ENCODE peak calls at places on chromosomes 2 and 18, in eight cellular contexts. W is endodermal cell, T is A549, S is esophagus squamous epithelium, P is prostate gland, Z is heart left ventricle, R is adrenal gland, O is GM23338. B is an unnamed sample.

GRCh38 chr18:60331890-60332289 is 40.7 kb downstream of the MC4R start:
- DNase-seq in W (no peak), T (no peak), S (no peak), P (no peak), Z (peak), R (peak), O (no peak), B (no peak)

GRCh38 chr2:3543023-3543683 is 15.0 kb downstream of the RNASEH1 start:
- DNase-seq in W (no peak), T (no peak), S (no peak), P (no peak), Z (no peak), R (no peak), O (no peak), B (no peak)

GRCh38 chr18:11096839-11097750 is 52.3 kb downstream of the PIEZO2 start:
- DNase-seq in W (no peak), T (no peak), S (no peak), P (no peak), Z (no peak), R (no peak), O (no peak), B (no peak)

GRCh38 chr2:69805887-69806286 is 23.6 kb upstream of the GMCL1 start:
- DNase-seq in W (no peak), T (no peak), S (no peak), P (no peak), Z (no peak), R (no peak), O (no peak), B (no peak)

GRCh38 chr2:17000083-17000482 is 334.4 kb upstream of the CYRIA start:
- DNase-seq in W (no peak), T (no peak), S (no peak), P (no peak), Z (no peak), R (no peak), O (no peak), B (no peak)

GRCh38 chr2:218010116-218010837 is 7.5 kb upstream of the TNS1 start:
- DNase-seq in W (peak), T (peak), S (no peak), P (peak), Z (peak), R (no peak), O (peak), B (no peak)

GRCh38 chr2:237471457-237472186 is 15.4 kb upstream of the MLPH start:
- DNase-seq in W (peak), T (peak), S (no peak), P (peak), Z (no peak), R (no peak), O (peak), B (no peak)

GRCh38 chr2:121504316-121504715 is 26.4 kb upstream of the RNU4ATAC start:
- DNase-seq in W (no peak), T (no peak), S (no peak), P (no peak), Z (no peak), R (no peak), O (no peak), B (no peak)

GRCh38 chr2:191049728-191050639 is 36.0 kb upstream of the STAT1 start:
- DNase-seq in W (no peak), T (no peak), S (no peak), P (no peak), Z (no peak), R (no peak), O (no peak), B (no peak)

GRCh38 chr18:76658627-76659026 is 163.6 kb upstream of the ZNF516 start:
- DNase-seq in W (peak), T (peak), S (no peak), P (no peak), Z (no peak), R (no peak), O (peak), B (no peak)

GRCh38 chr2:232073699-232074098 is 112.2 kb downstream of the DIS3L2 start:
- DNase-seq in W (no peak), T (no peak), S (no peak), P (no peak), Z (no peak), R (no peak), O (no peak), B (no peak)

GRCh38 chr18:12883003-12883683 is 894 bp downstream of the PTPN2 start:
- DNase-seq in W (no peak), T (no peak), S (no peak), P (no peak), Z (no peak), R (no peak), O (peak), B (no peak)

DNA sequence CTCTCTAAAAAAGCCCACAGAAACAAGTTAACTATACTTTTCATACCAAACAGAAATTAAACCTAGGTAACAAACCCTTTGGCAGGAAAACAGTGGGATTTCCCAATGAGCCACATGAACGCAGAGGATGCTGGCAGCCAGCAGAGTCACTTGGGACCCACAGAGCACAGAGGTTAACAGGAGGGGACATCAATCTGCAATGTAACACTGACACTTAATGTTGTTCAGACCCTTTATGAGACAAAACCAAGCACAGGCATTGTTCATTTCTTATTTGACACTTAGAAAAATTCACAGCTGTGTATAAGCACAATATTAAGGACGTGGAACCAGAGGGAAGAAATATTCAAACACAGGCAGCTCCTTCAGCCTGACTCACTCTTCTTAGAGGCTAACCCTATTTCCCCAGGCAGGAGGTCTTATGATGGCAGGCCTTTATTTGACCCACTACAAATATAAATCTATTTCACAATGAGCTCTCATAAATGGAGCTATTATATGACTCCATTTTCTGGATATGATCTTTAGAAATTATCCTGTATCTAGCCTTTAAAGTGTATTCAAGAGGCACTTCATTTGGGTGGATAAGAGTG is 132.7 kb upstream of the SATB2 start:
- DNase-seq in W (no peak), T (no peak), S (no peak), P (no peak), Z (no peak), R (no peak), O (no peak), B (no peak)
- H3K4me3 ChIP-seq in W (no peak), T (no peak), S (no peak), P (no peak), Z (no peak), R (no peak), O (no peak), B (no peak)

GRCh38 chr18:30376515-30376914 is 666.0 kb downstream of the DSC3 start:
- DNase-seq in W (peak), T (no peak), S (no peak), P (no peak), Z (no peak), R (no peak), O (peak), B (no peak)
- TF ChIP-seq CTCF in W (peak), T (no peak), S (no peak), P (no peak), Z (no peak), R (no peak), O (peak), B (peak)

GRCh38 chr18:65124633-65125032 is 626.2 kb upstream of the CDH7 start:
- DNase-seq in W (no peak), T (no peak), S (no peak), P (no peak), Z (no peak), R (no peak), O (no peak), B (no peak)
- H3K4me3 ChIP-seq in W (no peak), T (no peak), S (no peak), P (no peak), Z (peak), R (no peak), O (no peak), B (no peak)

DNA sequence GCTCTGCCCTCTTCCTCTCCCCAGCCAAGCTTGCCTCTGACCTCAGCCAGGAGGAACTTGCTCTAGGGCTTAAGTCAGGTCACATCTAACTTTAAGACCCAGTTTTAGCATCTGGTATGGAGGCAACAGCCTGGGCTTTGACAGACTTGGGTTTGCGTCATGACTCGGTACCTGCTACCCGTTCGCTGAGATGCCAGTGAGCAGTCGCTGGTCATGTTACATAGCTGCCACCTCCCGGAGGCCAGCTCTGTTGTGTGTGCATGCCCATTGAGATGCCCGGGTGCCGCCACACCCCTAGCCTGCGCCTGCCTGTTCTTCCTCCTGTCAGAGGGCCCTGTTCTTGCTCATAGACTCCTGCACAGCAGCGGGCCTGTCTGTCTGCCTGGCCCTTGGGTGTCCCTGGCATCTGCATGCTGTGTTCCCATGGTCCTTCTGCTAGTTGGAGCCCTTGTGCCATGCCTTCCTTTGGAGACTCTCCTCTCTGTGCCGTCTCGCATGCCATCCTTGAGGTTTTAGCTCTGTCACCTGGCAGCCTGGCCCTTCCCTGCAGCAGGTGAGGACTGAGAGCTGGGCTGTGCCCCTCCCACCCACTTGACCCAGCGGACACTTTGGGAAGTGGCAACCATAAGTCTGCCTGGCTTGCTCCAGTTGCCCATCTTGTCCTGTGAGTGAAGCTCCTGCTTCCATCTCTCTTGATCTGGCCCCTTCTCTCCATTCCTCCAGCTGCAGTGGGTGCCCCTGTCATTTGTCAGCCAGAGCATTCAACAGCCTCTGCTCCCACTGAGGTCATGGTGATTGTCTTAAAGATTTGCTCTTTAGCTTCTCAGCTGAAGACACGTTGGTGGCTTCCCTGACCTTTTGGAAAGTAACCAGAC is 24.9 kb downstream of the ASAP2 start:
- DNase-seq in W (no peak), T (no peak), S (no peak), P (no peak), Z (peak), R (no peak), O (no peak), B (no peak)
- TF ChIP-seq CTCF in W (no peak), T (no peak), S (no peak), P (no peak), Z (no peak), R (no peak), O (no peak), B (no peak)

DNA sequence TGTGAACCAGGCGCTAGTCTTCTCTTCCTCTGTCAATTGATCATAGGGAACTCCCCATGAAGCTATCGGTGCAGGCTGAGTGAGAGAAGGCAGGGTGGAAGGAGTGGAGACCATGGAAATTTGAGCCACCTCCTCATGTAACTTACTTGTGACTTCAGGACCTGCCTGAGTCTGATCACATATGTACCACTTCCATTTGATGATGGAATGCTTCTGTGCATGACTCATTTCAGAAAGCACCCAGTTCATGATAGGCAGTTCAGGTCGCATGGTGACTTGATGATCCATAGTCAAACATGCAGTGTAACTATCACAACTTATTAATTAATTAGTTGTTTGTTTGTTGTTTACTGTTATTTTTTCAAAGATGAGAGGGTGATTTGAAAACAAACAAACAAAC is 1296.7 kb downstream of the SUCLG1 start:
- DNase-seq in W (no peak), T (no peak), S (no peak), P (no peak), Z (no peak), R (no peak), O (no peak), B (no peak)
- H3K4me3 ChIP-seq in W (no peak), T (no peak), S (no peak), P (no peak), Z (no peak), R (no peak), O (no peak), B (no peak)